ENCODE peak calls at places on chromosomes 16 and 17, in seven cellular contexts. One of them, this sample, is unnamed.

GRCh38 chr16:48317614-48318013 is 67.6 kb downstream of the SIAH1 start:
- ATAC-seq in stimulated activated effector memory CD8-positive, alpha-beta T cell treated with anti-CD3 and anti-CD28 coated beads, Interleukin-12 subunit alpha, Interleukin-12 subunit beta, amount 100 ng/mL, for 72 hours: peak
- ATAC-seq in T-cell: no peak
- ATAC-seq in heart right ventricle: peak
- ATAC-seq in T-helper 17 cell: no peak
- ATAC-seq in left cardiac atrium: peak
- ATAC-seq in mucosa of descending colon: no peak
- ATAC-seq in this sample: no peak

GRCh38 chr16:28563218-28563617 is 9.5 kb downstream of the SGF29 start:
- ATAC-seq in left cardiac atrium: no peak
- ATAC-seq in T-helper 17 cell: no peak
- ATAC-seq in mucosa of descending colon: no peak
- ATAC-seq in heart right ventricle: no peak
- ATAC-seq in stimulated activated effector memory CD8-positive, alpha-beta T cell treated with anti-CD3 and anti-CD28 coated beads, Interleukin-12 subunit alpha, Interleukin-12 subunit beta, amount 100 ng/mL, for 72 hours: no peak
- ATAC-seq in T-cell: no peak
- ATAC-seq in this sample: no peak

GRCh38 chr17:43779145-43780125 is 658 bp upstream of the DUSP3 start:
- ATAC-seq in stimulated activated effector memory CD8-positive, alpha-beta T cell treated with anti-CD3 and anti-CD28 coated beads, Interleukin-12 subunit alpha, Interleukin-12 subunit beta, amount 100 ng/mL, for 72 hours: peak
- ATAC-seq in T-helper 17 cell: peak
- ATAC-seq in left cardiac atrium: peak
- ATAC-seq in mucosa of descending colon: no peak
- ATAC-seq in T-cell: peak
- ATAC-seq in heart right ventricle: peak
- ATAC-seq in this sample: peak

GRCh38 chr16:10871157-10871991 is 5.6 kb upstream of the CIITA start:
- ATAC-seq in heart right ventricle: peak
- ATAC-seq in T-cell: peak
- ATAC-seq in left cardiac atrium: peak
- ATAC-seq in T-helper 17 cell: peak
- ATAC-seq in mucosa of descending colon: peak
- ATAC-seq in stimulated activated effector memory CD8-positive, alpha-beta T cell treated with anti-CD3 and anti-CD28 coated beads, Interleukin-12 subunit alpha, Interleukin-12 subunit beta, amount 100 ng/mL, for 72 hours: peak
- ATAC-seq in this sample: peak

GRCh38 chr17:11668633-11669032 is 70.4 kb downstream of the DNAH9 start:
- ATAC-seq in mucosa of descending colon: no peak
- ATAC-seq in stimulated activated effector memory CD8-positive, alpha-beta T cell treated with anti-CD3 and anti-CD28 coated beads, Interleukin-12 subunit alpha, Interleukin-12 subunit beta, amount 100 ng/mL, for 72 hours: no peak
- ATAC-seq in T-helper 17 cell: no peak
- ATAC-seq in heart right ventricle: no peak
- ATAC-seq in T-cell: no peak
- ATAC-seq in left cardiac atrium: no peak
- ATAC-seq in this sample: no peak

GRCh38 chr16:19294156-19294649 is 8.7 kb downstream of the CLEC19A start:
- ATAC-seq in mucosa of descending colon: peak
- ATAC-seq in T-cell: no peak
- ATAC-seq in T-helper 17 cell: peak
- ATAC-seq in stimulated activated effector memory CD8-positive, alpha-beta T cell treated with anti-CD3 and anti-CD28 coated beads, Interleukin-12 subunit alpha, Interleukin-12 subunit beta, amount 100 ng/mL, for 72 hours: peak
- ATAC-seq in left cardiac atrium: peak
- ATAC-seq in heart right ventricle: peak
- ATAC-seq in this sample: peak

GRCh38 chr17:39209317-39210092 is 9.4 kb downstream of the RPL19 start:
- ATAC-seq in left cardiac atrium: peak
- ATAC-seq in stimulated activated effector memory CD8-positive, alpha-beta T cell treated with anti-CD3 and anti-CD28 coated beads, Interleukin-12 subunit alpha, Interleukin-12 subunit beta, amount 100 ng/mL, for 72 hours: peak
- ATAC-seq in T-helper 17 cell: peak
- ATAC-seq in T-cell: peak
- ATAC-seq in mucosa of descending colon: peak
- ATAC-seq in heart right ventricle: peak
- ATAC-seq in this sample: peak

GRCh38 chr16:4788489-4788889 is 344 bp upstream of the SEPTIN12 start:
- ATAC-seq in left cardiac atrium: no peak
- ATAC-seq in T-helper 17 cell: no peak
- ATAC-seq in mucosa of descending colon: peak
- ATAC-seq in stimulated activated effector memory CD8-positive, alpha-beta T cell treated with anti-CD3 and anti-CD28 coated beads, Interleukin-12 subunit alpha, Interleukin-12 subunit beta, amount 100 ng/mL, for 72 hours: no peak
- ATAC-seq in heart right ventricle: no peak
- ATAC-seq in T-cell: no peak
- ATAC-seq in this sample: no peak

GRCh38 chr16:30619207-30619606 is 9.0 kb upstream of the ZNF689 start:
- ATAC-seq in mucosa of descending colon: no peak
- ATAC-seq in heart right ventricle: no peak
- ATAC-seq in stimulated activated effector memory CD8-positive, alpha-beta T cell treated with anti-CD3 and anti-CD28 coated beads, Interleukin-12 subunit alpha, Interleukin-12 subunit beta, amount 100 ng/mL, for 72 hours: no peak
- ATAC-seq in T-cell: no peak
- ATAC-seq in left cardiac atrium: no peak
- ATAC-seq in T-helper 17 cell: no peak
- ATAC-seq in this sample: no peak

GRCh38 chr17:27981978-27982377 is 60.5 kb upstream of the NLK start:
- ATAC-seq in heart right ventricle: no peak
- ATAC-seq in mucosa of descending colon: no peak
- ATAC-seq in T-cell: no peak
- ATAC-seq in stimulated activated effector memory CD8-positive, alpha-beta T cell treated with anti-CD3 and anti-CD28 coated beads, Interleukin-12 subunit alpha, Interleukin-12 subunit beta, amount 100 ng/mL, for 72 hours: no peak
- ATAC-seq in left cardiac atrium: no peak
- ATAC-seq in T-helper 17 cell: no peak
- ATAC-seq in this sample: no peak

This sample was measured in gastroesophageal sphincter.